ENCODE peak calls at places on chromosomes 5 and 9, in six cellular contexts. G is neural progenitor cell; Z is heart right ventricle; E is cardiac fibroblast; I is OCI-LY7; L is CD4-positive, CD25-positive, alpha-beta regulatory T cell. X is an unnamed sample.

GRCh38 chr5:150458819-150459557 is 9.4 kb upstream of the RPS14 start:
- DNase-seq in Z (peak), G (peak), I (peak), E (peak), L (peak), X (no peak)

GRCh38 chr9:18473551-18474279 is at the start of gene ADAMTSL1:
- DNase-seq in Z (peak), G (peak), L (no peak), E (peak), I (no peak), X (no peak)

GRCh38 chr5:152606739-152607138 is 201.7 kb upstream of the NMUR2 start:
- DNase-seq in G (no peak), I (no peak), E (no peak), Z (no peak), L (no peak), X (no peak)

GRCh38 chr5:25850581-25850980 is 1187.8 kb downstream of the CDH9 start:
- DNase-seq in I (no peak), G (peak), Z (no peak), E (no peak), L (no peak), X (no peak)

GRCh38 chr5:141742866-141743651 is 61.0 kb upstream of the ARAP3 start:
- DNase-seq in L (no peak), I (peak), E (peak), Z (no peak), G (peak), X (no peak)

GRCh38 chr9:2777454-2777853 is 60.1 kb downstream of the KCNV2 start:
- DNase-seq in G (no peak), I (no peak), L (no peak), E (no peak), Z (no peak), X (no peak)

GRCh38 chr5:73312146-73312871 is 136.3 kb downstream of the FOXD1 start:
- DNase-seq in E (peak), G (peak), I (peak), Z (no peak), L (no peak), X (no peak)

GRCh38 chr5:138949223-138949574 is 74.1 kb upstream of the LRRTM2 start:
- DNase-seq in I (no peak), Z (no peak), E (no peak), G (no peak), L (no peak), X (no peak)

GRCh38 chr9:87342743-87343142 is 154.9 kb upstream of the DAPK1 start:
- DNase-seq in L (no peak), I (no peak), Z (peak), E (no peak), G (no peak), X (no peak)

GRCh38 chr9:5629312-5630037 is 568 bp downstream of the RIC1 start:
- DNase-seq in Z (peak), E (peak), G (peak), L (no peak), I (peak), X (no peak)

GRCh38 chr9:117104972-117105495 is 309.8 kb downstream of the ASTN2 start:
- DNase-seq in L (no peak), Z (no peak), E (peak), G (no peak), I (no peak), X (no peak)

GRCh38 chr9:117000834-117001233 is 313.7 kb downstream of the TRIM32 start:
- DNase-seq in E (no peak), I (no peak), L (no peak), Z (no peak), G (no peak), X (no peak)

DNA sequence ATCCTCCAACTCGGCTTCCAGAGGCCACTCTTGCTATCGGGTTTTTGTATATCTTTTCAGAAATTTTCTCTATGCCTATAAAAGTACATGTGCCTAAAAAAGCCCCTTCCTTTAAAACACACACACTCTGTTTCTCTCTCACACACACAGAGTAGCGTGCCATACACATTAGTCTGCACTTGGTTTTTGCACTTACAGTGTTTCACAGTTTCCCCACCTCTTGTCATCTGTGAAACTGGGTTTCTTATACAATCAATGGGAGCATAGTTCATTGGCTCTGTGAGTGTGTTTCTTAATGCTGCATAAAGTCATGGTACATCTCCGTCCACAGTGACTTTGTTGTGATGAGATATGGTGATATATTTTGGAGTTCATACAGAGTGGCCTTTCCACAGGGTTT is 664 bp upstream of the IGFBPL1 start:
- DNase-seq in E (no peak), Z (no peak), G (no peak), I (no peak), L (no peak), X (no peak)
- H3K4me3 ChIP-seq in E (no peak), Z (no peak), G (peak), I (no peak), L (no peak), X (peak)

DNA sequence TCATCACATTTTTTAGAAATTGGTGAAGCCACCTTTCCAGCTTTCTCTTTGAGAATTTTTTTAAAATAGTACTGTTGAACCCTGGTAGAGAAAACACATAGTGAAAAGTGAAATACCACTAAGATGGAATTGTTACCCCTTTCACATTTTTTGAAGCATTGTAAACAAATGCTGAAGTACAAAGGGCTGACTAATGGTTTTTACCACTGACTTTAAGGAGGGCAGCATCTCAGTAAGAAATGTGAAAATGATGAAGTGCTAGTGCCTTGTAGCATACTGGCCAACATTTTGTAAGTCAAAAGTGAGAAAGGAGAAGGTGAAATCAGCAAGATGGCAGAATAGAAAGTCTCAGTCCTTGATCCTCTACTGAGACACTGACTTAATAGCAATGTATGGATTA is 320.6 kb downstream of the PJA2 start:
- DNase-seq in Z (no peak), G (no peak), L (no peak), E (no peak), I (no peak), X (no peak)
- H3K4me3 ChIP-seq in Z (no peak), G (no peak), L (no peak), E (no peak), I (no peak), X (no peak)

DNA sequence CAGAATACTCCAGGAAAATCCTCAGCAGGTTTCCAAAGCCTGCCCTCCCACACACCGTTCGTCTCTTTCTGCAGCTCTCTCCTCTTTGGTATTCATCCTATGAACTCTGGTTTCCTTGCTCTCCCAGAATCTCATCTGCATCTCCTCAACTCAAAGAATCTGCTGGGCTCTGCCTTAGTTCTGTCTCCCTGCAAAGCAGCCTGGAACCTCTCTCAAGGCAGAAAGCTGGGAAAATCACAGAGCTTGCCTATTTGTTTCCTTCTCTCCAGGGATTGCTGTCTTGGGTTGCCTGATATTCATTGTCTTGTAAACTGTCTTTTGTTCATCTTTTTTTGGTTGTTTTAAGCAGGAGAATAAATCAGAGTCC is 5.3 kb upstream of the ERAP2 start:
- DNase-seq in G (peak), E (no peak), I (no peak), L (no peak), Z (no peak), X (no peak)
- H3K4me3 ChIP-seq in G (no peak), E (no peak), I (peak), L (peak), Z (no peak), X (no peak)

GRCh38 chr5:41511241-41511640 is 840 bp upstream of the PLCXD3 start:
- DNase-seq in I (no peak), E (no peak), G (no peak), L (no peak), Z (no peak), X (no peak)
- H3K4me3 ChIP-seq in I (no peak), E (peak), G (no peak), L (no peak), Z (peak), X (no peak)

GRCh38 chr9:136255166-136255538 is 9.5 kb upstream of the QSOX2 start:
- DNase-seq in E (peak), I (no peak), Z (no peak), G (no peak), L (no peak), X (no peak)

GRCh38 chr9:136255896-136256890 is 10.6 kb upstream of the QSOX2 start:
- DNase-seq in I (no peak), L (no peak), G (peak), E (no peak), Z (no peak), X (no peak)

GRCh38 chr9:136252846-136253245 is 7.2 kb upstream of the QSOX2 start:
- DNase-seq in L (no peak), Z (no peak), G (no peak), I (no peak), E (no peak), X (no peak)

GRCh38 chr9:136253246-136254130 is 7.9 kb upstream of the QSOX2 start:
- DNase-seq in Z (no peak), I (no peak), G (no peak), E (no peak), L (no peak), X (no peak)

DNA sequence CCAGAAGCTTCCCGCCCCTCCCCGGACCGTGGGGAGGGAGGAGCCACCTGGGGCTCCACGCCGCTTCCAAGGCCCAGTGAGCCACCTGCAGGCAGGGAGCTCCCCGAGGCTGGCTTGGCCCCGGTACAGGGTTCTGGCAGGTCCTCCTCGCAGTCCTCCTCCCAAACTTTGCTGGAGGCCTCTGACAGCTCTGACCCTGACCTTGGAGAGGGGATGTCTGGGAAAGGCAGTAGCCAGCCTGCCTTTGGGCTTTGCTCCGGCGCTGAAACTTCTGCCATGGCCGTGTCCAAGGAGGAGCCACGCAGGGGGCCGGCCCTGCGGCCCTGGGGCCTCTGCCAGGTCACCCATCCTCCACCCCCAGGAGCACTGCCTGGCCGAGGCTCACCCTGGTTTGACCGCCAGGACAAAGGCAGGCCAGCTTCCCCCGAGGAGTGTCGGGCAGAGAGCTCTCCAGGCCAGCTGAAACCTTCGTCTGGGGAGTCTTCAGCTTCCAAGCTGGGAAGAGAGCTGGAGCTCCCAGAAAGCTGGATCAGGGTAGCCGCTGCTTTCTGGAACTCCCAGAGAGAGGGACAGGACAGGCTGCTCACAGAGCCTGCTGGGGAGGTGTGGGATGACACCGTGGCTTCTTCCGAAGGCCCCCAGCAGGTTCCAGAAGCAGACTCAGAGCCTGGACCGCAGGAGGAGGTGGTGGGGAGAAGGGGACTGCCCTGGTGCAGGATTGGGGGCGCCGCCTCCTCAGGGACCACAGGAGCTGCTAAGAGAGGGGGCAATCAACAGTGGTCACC is 9.0 kb upstream of the QSOX2 start:
- DNase-seq in L (no peak), G (no peak), I (no peak), E (no peak), Z (no peak), X (no peak)
- H3K4me3 ChIP-seq in L (no peak), G (no peak), I (no peak), E (no peak), Z (no peak), X (no peak)

GRCh38 chr5:95815143-95815729 is 7.3 kb downstream of the GLRX start:
- DNase-seq in I (no peak), Z (no peak), E (no peak), L (no peak), G (no peak), X (no peak)

GRCh38 chr5:95816341-95816740 is 6.2 kb downstream of the GLRX start:
- DNase-seq in E (no peak), G (no peak), I (no peak), L (no peak), Z (no peak), X (no peak)

GRCh38 chr5:95818181-95819147 is 4.1 kb downstream of the GLRX start:
- DNase-seq in Z (no peak), I (peak), E (no peak), G (no peak), L (no peak), X (no peak)

GRCh38 chr5:95817430-95817829 is 5.1 kb downstream of the GLRX start:
- DNase-seq in G (peak), I (no peak), Z (no peak), L (peak), E (no peak), X (no peak)

GRCh38 chr5:95816803-95817202 is 5.7 kb downstream of the GLRX start:
- DNase-seq in G (no peak), L (no peak), Z (no peak), I (no peak), E (no peak), X (no peak)
- H3K4me3 ChIP-seq in G (no peak), L (peak), Z (no peak), I (no peak), E (no peak), X (no peak)

GRCh38 chr5:103262422-103262871 is 3.9 kb downstream of the MACIR start:
- DNase-seq in L (no peak), I (no peak), E (peak), G (no peak), Z (no peak), X (no peak)

GRCh38 chr5:103264529-103264928 is 6.0 kb downstream of the MACIR start:
- DNase-seq in E (no peak), Z (no peak), G (no peak), L (no peak), I (no peak), X (no peak)

GRCh38 chr5:103260951-103261350 is 2.4 kb downstream of the MACIR start:
- DNase-seq in Z (no peak), I (no peak), G (no peak), E (no peak), L (no peak), X (no peak)

GRCh38 chr5:103259705-103260355 is 1.3 kb downstream of the MACIR start:
- DNase-seq in G (peak), Z (no peak), L (no peak), I (no peak), E (peak), X (no peak)

GRCh38 chr5:103263054-103263453 is 4.5 kb downstream of the MACIR start:
- DNase-seq in I (no peak), Z (no peak), G (no peak), E (no peak), L (no peak), X (no peak)
- H3K4me3 ChIP-seq in I (no peak), Z (no peak), G (no peak), E (no peak), L (no peak), X (no peak)

DNA sequence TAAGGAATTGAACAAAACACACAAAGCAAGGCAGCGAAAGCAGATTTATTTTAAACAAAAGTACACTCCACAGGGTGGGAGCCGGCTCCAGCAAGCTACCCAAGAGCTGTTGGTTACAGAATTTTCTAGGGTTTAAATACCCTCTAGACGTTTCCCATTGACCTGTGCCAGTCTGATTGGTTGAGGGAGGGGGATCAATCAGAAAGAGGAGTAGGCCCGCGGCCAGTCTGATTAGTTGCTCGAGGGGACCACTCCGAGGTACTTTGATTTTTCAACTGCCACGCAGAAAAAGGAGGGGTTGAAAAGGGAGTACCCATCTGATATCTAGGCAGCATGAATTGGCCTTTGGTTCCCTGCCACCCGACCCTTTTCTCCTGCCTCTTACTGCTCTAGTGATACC is 998 bp downstream of the SRP19 start:
- DNase-seq in G (peak), E (no peak), Z (no peak), I (no peak), L (no peak), X (no peak)
- H3K4me3 ChIP-seq in G (peak), E (peak), Z (peak), I (peak), L (peak), X (peak)

GRCh38 chr5:126513302-126513701 is 81.7 kb downstream of the ALDH7A1 start:
- DNase-seq in Z (no peak), L (no peak), G (no peak), I (no peak), E (no peak), X (no peak)

GRCh38 chr5:126514159-126515141 is 80.6 kb downstream of the ALDH7A1 start:
- DNase-seq in I (no peak), G (no peak), E (peak), Z (no peak), L (no peak), X (no peak)

GRCh38 chr5:126512451-126512850 is 82.6 kb downstream of the ALDH7A1 start:
- DNase-seq in I (no peak), E (no peak), L (no peak), G (no peak), Z (no peak), X (no peak)

GRCh38 chr5:126515337-126515736 is 79.7 kb downstream of the ALDH7A1 start:
- DNase-seq in L (no peak), Z (no peak), I (no peak), E (no peak), G (no peak), X (no peak)

GRCh38 chr5:126513703-126514102 is 81.3 kb downstream of the ALDH7A1 start:
- DNase-seq in E (no peak), Z (no peak), L (no peak), I (no peak), G (no peak), X (no peak)
- H3K4me3 ChIP-seq in E (no peak), Z (no peak), L (no peak), I (no peak), G (no peak), X (no peak)

X was measured in Panc1.